ENCODE peak calls at places on chromosomes 13 and 19, in five cellular contexts. D is endothelial cell of umbilical vein, Y is choroid plexus epithelial cell, T is tibial artery, O is AG10803. G is an unnamed sample.

GRCh38 chr13:30158774-30159445 is 148.4 kb downstream of the KATNAL1 start:
- DNase-seq in O (peak; percentile 92), T (no peak), D (no peak), Y (peak; percentile 89), G (peak; percentile 91)

GRCh38 chr19:45100202-45100600 is 7.2 kb downstream of the PPP1R37 start:
- DNase-seq in T (no peak), Y (no peak), O (no peak), D (no peak), G (no peak)

GRCh38 chr13:53151692-53152421 is 123.2 kb downstream of the OLFM4 start:
- DNase-seq in T (peak; percentile 47), O (peak; percentile 32), Y (peak; percentile 42), D (peak; percentile 32), G (peak; percentile 50)

GRCh38 chr19:41366089-41366488 is 2.1 kb upstream of the B9D2 start:
- DNase-seq in T (no peak), D (no peak), Y (no peak), O (no peak), G (no peak)

GRCh38 chr19:13978721-13979191 is 26.4 kb downstream of the DCAF15 start:
- DNase-seq in T (no peak), Y (no peak), O (no peak), D (no peak), G (no peak)

GRCh38 chr13:48731957-48732569 is 78.3 kb downstream of the CYSLTR2 start:
- DNase-seq in D (peak; percentile 59), T (no peak), Y (peak; percentile 60), O (peak; percentile 12), G (peak; percentile 49)

GRCh38 chr13:75481176-75482069 is 546 bp downstream of the TBC1D4 start:
- DNase-seq in Y (no peak), O (no peak), D (peak; percentile 52), T (no peak), G (no peak)

GRCh38 chr13:67140006-67140405 is 90.1 kb downstream of the PCDH9 start:
- DNase-seq in T (no peak), D (no peak), Y (no peak), O (no peak), G (no peak)

GRCh38 chr13:98540476-98540875 is 36.4 kb downstream of the STK24 start:
- DNase-seq in O (no peak), T (no peak), Y (no peak), D (no peak), G (no peak)

GRCh38 chr13:99421758-99422555 is 79.3 kb upstream of the TM9SF2 start:
- DNase-seq in O (no peak), T (no peak), D (no peak), Y (no peak), G (no peak)

GRCh38 chr13:92991687-92992086 is 234.9 kb upstream of the GPC6 start:
- DNase-seq in O (peak; percentile 9), T (no peak), D (no peak), Y (peak; percentile 60), G (no peak)

GRCh38 chr19:49896863-49897621 is at the start of gene IL4I1:
- DNase-seq in D (peak; percentile 73), T (peak; percentile 58), Y (no peak), O (peak; percentile 9), G (no peak)

GRCh38 chr13:109130093-109130835 is 500.9 kb downstream of the MYO16 start:
- DNase-seq in O (no peak), Y (no peak), D (no peak), T (no peak), G (no peak)

GRCh38 chr13:67841071-67841470 is 610.9 kb upstream of the PCDH9 start:
- DNase-seq in O (no peak), T (no peak), D (no peak), Y (no peak), G (no peak)

GRCh38 chr13:113404366-113404722 is 40.4 kb upstream of the GRTP1 start:
- DNase-seq in T (no peak), D (no peak), O (no peak), Y (no peak), G (no peak)

GRCh38 chr19:18424122-18424889 is 5.1 kb downstream of the SSBP4 start:
- DNase-seq in T (no peak), D (no peak), Y (no peak), O (no peak), G (no peak)

GRCh38 chr19:21314676-21315075 is 14.5 kb downstream of the ZNF708 start:
- DNase-seq in T (no peak), O (no peak), D (peak; percentile 17), Y (peak; percentile 17), G (peak; percentile 44)

GRCh38 chr13:48400820-48401219 is 12.1 kb downstream of the LPAR6 start:
- DNase-seq in O (peak; percentile 79), D (peak; percentile 96), Y (peak; percentile 90), T (no peak), G (peak; percentile 64)

GRCh38 chr19:38721977-38722773 is 22.1 kb downstream of the CAPN12 start:
- DNase-seq in O (no peak), T (no peak), D (no peak), Y (no peak), G (no peak)

GRCh38 chr19:46192990-46193650 is 36.4 kb upstream of the IGFL1 start:
- DNase-seq in D (no peak), T (peak; percentile 31), Y (peak; percentile 41), O (peak; percentile 66), G (peak; percentile 56)

GRCh38 chr19:33740811-33741396 is 55.8 kb upstream of the KCTD15 start:
- DNase-seq in D (peak; percentile 29), T (no peak), O (peak; percentile 9), Y (peak; percentile 46), G (peak; percentile 25)

GRCh38 chr19:40750285-40751064 is at the start of gene ACTMAP:
- DNase-seq in O (peak; percentile 100), Y (peak; percentile 100), T (peak; percentile 100), D (peak; percentile 100), G (peak; percentile 100)

GRCh38 chr13:106391271-106391670 is 144.2 kb downstream of the EFNB2 start:
- DNase-seq in D (no peak), O (no peak), T (no peak), Y (no peak), G (no peak)

GRCh38 chr19:12937243-12938053 is 961 bp upstream of the CALR start:
- DNase-seq in O (peak; percentile 31), T (peak; percentile 57), D (peak; percentile 75), Y (no peak), G (peak; percentile 58)

GRCh38 chr19:53545271-53546065 is 7.5 kb downstream of the ZNF331 start:
- DNase-seq in Y (no peak), T (no peak), O (peak; percentile 90), D (peak; percentile 9), G (peak; percentile 76)

GRCh38 chr13:113651511-113652403 is 6.2 kb downstream of the ATP4B start:
- DNase-seq in T (peak; percentile 12), Y (no peak), D (no peak), O (no peak), G (no peak)

GRCh38 chr19:1259206-1259872 is 9.8 kb upstream of the CIRBP start:
- DNase-seq in T (peak; percentile 70), Y (peak; percentile 58), O (peak; percentile 71), D (peak; percentile 62), G (peak; percentile 68)

GRCh38 chr19:1257475-1258160 is 9.2 kb downstream of the MIDN start:
- DNase-seq in D (no peak), T (no peak), Y (no peak), O (no peak), G (no peak)

GRCh38 chr19:1258161-1258492 is 9.7 kb downstream of the MIDN start:
- DNase-seq in T (no peak), O (no peak), D (no peak), Y (no peak), G (no peak)

GRCh38 chr19:1259873-1260748 is 9.0 kb upstream of the CIRBP start:
- DNase-seq in O (no peak), D (peak; percentile 24), T (no peak), Y (no peak), G (no peak)

DNA sequence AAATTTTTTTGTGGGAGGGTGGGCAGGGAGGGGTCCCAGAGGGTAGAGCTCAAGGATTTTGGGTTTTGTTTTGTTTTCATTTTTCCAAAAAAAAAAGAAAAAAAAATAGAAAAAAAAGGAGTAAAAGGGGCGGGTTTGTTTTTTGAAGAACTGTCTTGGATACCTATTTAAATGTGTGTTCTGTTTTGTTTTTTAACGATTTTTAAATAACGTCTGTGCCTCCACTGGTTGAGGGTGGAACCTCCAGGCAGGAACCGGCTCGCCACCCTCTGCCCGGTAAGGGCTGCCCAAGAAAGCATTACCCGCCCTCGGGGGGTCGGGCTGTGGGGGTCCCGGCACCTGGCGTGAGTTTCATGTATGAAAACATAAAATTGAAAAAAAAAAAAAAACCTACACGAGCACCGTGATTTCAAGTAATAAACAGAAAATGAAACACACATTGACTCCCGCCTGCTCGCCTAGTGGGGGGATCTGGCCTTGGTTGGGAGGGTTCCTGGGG is 10.4 kb downstream of the MIDN start:
- DNase-seq in Y (no peak), O (no peak), D (no peak), T (no peak), G (no peak)
- H3K4me3 ChIP-seq in Y (no peak overlapping the region), O (no peak overlapping the region), D (no peak overlapping the region), T (peak overlapping the region; percentile 31), G (no peak overlapping the region)

GRCh38 chr19:3547767-3548282 is 8.9 kb downstream of the TEKTIP1 start:
- DNase-seq in T (no peak), D (no peak), Y (no peak), O (no peak), G (no peak)
- TF ChIP-seq CTCF in T (no peak), D (no peak), Y (no peak), O (no peak), G (no peak)

DNA sequence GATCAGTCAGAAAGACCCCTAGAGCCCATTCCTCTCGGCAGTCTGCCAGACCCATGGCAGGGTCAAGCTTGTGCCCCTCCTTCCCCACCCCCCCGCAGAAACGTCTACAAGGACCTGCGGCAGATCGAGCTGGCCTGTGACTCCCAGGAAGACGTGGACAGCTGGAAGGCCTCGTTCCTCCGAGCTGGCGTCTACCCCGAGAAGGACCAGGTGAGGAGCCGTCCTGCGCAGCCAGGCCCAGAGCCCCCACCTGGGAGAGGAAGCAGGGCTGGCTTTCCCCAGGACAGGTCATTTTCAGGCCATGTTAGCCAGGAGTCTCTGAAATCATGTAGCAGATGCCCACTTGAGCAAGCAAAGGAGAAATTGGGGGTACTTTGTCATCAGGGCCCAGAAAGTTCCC is 12.3 kb downstream of the TMED1 start:
- DNase-seq in Y (no peak), T (no peak), D (no peak), O (no peak), G (no peak)
- H3K4me3 ChIP-seq in Y (no peak overlapping the region), T (no peak overlapping the region), D (no peak overlapping the region), O (no peak overlapping the region), G (no peak overlapping the region)

GRCh38 chr13:21813110-21813509 is 142.2 kb downstream of the FGF9 start:
- DNase-seq in Y (no peak), T (no peak), D (no peak), O (no peak), G (no peak)
- TF ChIP-seq CTCF in Y (no peak), T (no peak), D (no peak), O (no peak), G (no peak)

DNA sequence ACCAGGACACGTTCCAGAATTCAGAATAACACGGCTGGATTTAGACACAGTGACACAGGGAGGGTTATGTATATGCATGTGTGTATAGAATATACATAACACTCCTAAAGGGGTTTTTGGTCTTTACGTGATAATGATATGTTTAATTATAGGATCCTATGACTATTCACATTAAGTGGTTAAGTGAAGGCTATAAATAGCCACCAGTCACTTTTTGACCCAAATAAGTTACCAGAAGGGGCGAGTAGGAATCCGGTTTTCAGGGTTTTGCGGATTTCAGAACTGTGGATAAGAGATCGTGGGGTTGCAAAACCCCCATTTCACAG is 6.9 kb downstream of the ANGPTL6 start:
- DNase-seq in D (no peak), Y (no peak), T (no peak), O (no peak), G (no peak)
- H3K4me3 ChIP-seq in D (no peak overlapping the region), Y (peak overlapping the region; percentile 10), T (peak overlapping the region; percentile 60), O (peak overlapping the region; percentile 47), G (no peak overlapping the region)

G was measured in fibroblast of mammary gland.